ENCODE peak calls at places on chromosomes 12 and 14, in seven cellular contexts. C is fibroblast of mammary gland, Q is AG10803, H is endodermal cell, T is AG04450, Z is GM06990, W is WERI-Rb-1. G is an unnamed sample.

GRCh38 chr12:75913502-75914110 is 118.0 kb downstream of the PHLDA1 start:
- DNase-seq in C (no peak), Q (no peak), H (no peak), T (no peak), Z (no peak), W (no peak), G (no peak)

GRCh38 chr12:121009744-121010143 is 6.5 kb downstream of the C12orf43 start:
- DNase-seq in C (peak; percentile 46), Q (peak; percentile 28), H (peak; percentile 89), T (no peak), Z (no peak), W (peak; percentile 60), G (no peak)

GRCh38 chr14:75247286-75247922 is 31.2 kb upstream of the FOS start:
- DNase-seq in C (no peak), Q (no peak), H (no peak), T (no peak), Z (peak; percentile 24), W (no peak), G (no peak)

GRCh38 chr12:122081697-122082221 is 3.2 kb downstream of the MLXIP start:
- DNase-seq in C (peak; percentile 82), Q (peak; percentile 80), H (no peak), T (no peak), Z (peak; percentile 56), W (no peak), G (no peak)

GRCh38 chr12:113831016-113831415 is 135.1 kb downstream of the RBM19 start:
- DNase-seq in C (peak; percentile 8), Q (no peak), H (no peak), T (peak; percentile 6), Z (no peak), W (no peak), G (peak; percentile 24)

GRCh38 chr12:113792450-113792849 is 173.7 kb downstream of the RBM19 start:
- DNase-seq in C (no peak), Q (no peak), H (no peak), T (no peak), Z (no peak), W (no peak), G (no peak)

GRCh38 chr12:114903394-114903748 is 219.4 kb upstream of the TBX3 start:
- DNase-seq in C (peak; percentile 70), Q (peak; percentile 53), H (peak; percentile 62), T (no peak), Z (no peak), W (no peak), G (peak; percentile 31)

GRCh38 chr14:72666610-72667009 is 227.3 kb downstream of the DPF3 start:
- DNase-seq in C (peak; percentile 72), Q (peak; percentile 77), H (no peak), T (peak; percentile 50), Z (no peak), W (no peak), G (peak; percentile 46)

GRCh38 chr14:66959437-66960050 is 229.7 kb upstream of the GARIN2 start:
- DNase-seq in C (no peak), Q (no peak), H (no peak), T (no peak), Z (no peak), W (no peak), G (no peak)

DNA sequence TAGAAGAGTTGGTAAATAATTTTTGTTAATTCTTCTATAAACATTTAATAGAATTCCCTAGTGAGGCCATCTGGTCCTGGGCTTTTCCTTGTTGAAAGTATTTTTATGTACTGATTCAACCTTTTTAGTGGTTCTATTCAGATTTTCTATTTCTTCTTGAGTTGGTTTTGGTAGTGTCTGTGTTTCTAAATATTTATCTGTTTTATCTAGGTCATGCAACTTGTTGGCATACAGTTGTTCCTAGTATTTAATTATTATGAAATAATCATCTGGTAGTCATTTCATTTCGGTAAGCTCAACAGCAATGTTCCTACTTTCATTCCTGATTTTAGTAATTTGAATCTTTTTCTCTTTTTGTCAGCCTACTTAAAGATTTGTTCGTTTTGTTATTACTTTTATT is 234.1 kb upstream of the GARIN2 start:
- DNase-seq in C (no peak), Q (peak; percentile 7), H (no peak), T (no peak), Z (no peak), W (no peak), G (no peak)
- H3K4me3 ChIP-seq in C (no peak overlapping the region), Q (no peak overlapping the region), H (no peak overlapping the region), T (no peak overlapping the region), Z (no peak overlapping the region), W (no peak overlapping the region), G (no peak overlapping the region)

DNA sequence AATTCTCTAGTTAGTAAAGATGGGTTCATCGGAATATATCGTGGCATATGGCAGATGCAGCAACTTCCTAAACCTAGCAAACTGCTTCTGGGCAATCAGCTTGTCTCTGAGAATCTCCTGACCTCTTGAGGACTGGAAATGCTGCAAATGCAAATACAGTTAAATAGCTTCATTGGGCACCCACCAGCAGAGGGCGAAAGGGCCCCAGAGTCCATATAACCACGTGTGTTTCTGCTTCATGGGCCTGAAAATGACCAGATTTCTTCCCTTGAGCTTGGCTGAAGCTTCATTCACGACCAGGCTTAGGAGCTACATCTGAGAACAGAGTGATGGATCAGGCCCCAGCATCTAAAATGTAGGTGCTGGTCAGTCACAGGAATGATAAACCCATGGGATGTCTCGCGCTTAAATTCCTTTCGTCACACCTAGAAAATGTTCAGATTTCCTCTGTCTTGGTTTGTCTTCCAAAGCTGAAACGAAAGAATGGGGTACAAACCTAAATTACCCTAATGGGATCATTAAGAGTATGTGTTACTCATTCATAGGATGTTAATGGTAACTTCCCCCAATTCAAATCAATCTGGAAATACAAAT is 1482.5 kb upstream of the TMEM132C start:
- DNase-seq in C (peak; percentile 29), Q (peak; percentile 27), H (peak; percentile 95), T (no peak), Z (no peak), W (peak; percentile 85), G (peak; percentile 21)
- TF ChIP-seq CTCF in C (peak; percentile 43), Q (peak; percentile 62), H (peak; percentile 88), T (no peak), Z (peak; percentile 48), W (peak; percentile 86), G (peak; percentile 78)

DNA sequence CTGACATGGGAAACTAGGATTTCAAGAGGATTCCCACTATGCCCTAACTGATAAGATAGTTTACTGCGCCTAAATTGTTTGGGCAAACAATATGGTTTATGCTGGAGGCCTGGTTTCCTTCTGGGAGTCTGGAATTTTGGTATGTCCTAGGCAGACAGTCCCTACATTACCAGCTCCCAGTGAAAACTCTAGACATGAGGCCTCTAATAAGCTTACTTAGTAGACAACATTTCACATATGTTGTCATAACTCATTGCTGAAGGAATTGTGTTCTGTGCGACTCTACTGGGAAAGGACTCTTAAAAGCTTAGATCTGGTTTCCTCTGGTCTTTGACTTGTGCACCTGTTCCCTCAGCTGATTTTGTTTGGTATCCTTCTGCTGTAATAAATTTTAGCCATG is 18.0 kb upstream of the PRPF39 start:
- DNase-seq in C (no peak), Q (no peak), H (no peak), T (no peak), Z (no peak), W (no peak), G (no peak)
- H3K4me3 ChIP-seq in C (no peak overlapping the region), Q (no peak overlapping the region), H (no peak overlapping the region), T (no peak overlapping the region), Z (no peak overlapping the region), W (no peak overlapping the region), G (no peak overlapping the region)

DNA sequence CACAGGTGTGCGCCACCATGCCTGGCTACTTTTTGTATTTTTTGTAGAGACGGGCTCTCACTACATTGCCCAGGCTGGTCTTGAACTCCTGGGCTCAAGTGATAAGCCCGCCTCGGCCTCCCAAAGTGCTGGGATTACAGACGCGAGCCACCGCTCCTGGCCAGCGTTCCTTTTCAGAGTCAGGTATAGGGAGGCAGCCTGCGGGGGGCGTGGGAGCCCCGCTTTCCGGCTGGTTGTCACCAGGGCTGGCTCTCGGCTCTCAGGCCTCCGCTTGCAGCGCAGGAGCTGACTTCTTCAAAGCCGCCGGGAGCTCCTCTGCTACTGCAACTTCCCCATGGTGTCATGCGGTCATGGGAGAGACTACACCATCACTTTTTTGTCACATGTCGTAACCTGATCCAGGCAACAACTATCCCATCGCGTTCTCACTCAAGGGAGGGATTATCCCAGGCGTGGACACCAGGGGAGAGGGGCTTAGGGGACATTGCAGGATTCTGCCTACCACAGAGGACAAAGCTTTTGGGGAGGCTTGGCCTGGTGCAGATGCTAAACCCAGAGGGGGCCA is 129.4 kb downstream of the SCARB1 start:
- DNase-seq in C (no peak), Q (no peak), H (peak; percentile 97), T (no peak), Z (no peak), W (peak; percentile 90), G (no peak)
- TF ChIP-seq CTCF in C (no peak), Q (no peak), H (peak; percentile 81), T (no peak), Z (no peak), W (peak; percentile 67), G (no peak)

GRCh38 chr12:124927325-124928094 is 13.1 kb upstream of the UBC start:
- DNase-seq in C (peak; percentile 83), Q (peak; percentile 79), H (peak; percentile 100), T (no peak), Z (peak; percentile 86), W (peak; percentile 86), G (no peak)

GRCh38 chr12:124925117-124925516 is 10.7 kb upstream of the UBC start:
- DNase-seq in C (no peak), Q (no peak), H (no peak), T (no peak), Z (no peak), W (no peak), G (no peak)

GRCh38 chr12:124921200-124922008 is 7.0 kb upstream of the UBC start:
- DNase-seq in C (peak; percentile 68), Q (peak; percentile 61), H (peak; percentile 91), T (no peak), Z (peak; percentile 85), W (peak; percentile 58), G (no peak)

GRCh38 chr12:124920353-124920935 is 6.0 kb upstream of the UBC start:
- DNase-seq in C (no peak), Q (no peak), H (peak; percentile 68), T (no peak), Z (no peak), W (no peak), G (no peak)

GRCh38 chr12:124923906-124924734 is 9.7 kb upstream of the UBC start:
- DNase-seq in C (peak; percentile 84), Q (peak; percentile 86), H (peak; percentile 93), T (no peak), Z (no peak), W (no peak), G (no peak)
- H3K4me3 ChIP-seq in C (no peak overlapping the region), Q (no peak overlapping the region), H (peak overlapping the region; percentile 53), T (no peak overlapping the region), Z (no peak overlapping the region), W (no peak overlapping the region), G (no peak overlapping the region)

G was measured in AG09309.